ENCODE peak calls at places on chromosomes 7 and 10, in seven cellular contexts. P is NCI-H2081; Y is BE2C; U is activated CD4-positive, alpha-beta memory T cell treated with anti-CD3 and anti-CD28 coated beads, Interleukin-2, amount 10 ng/mL, durations not matched to agents 7 days and 5 days; W is NCI-H1092; E is stimulated activated CD4-positive, alpha-beta T cell treated with anti-CD3 and anti-CD28 coated beads, TNF-alpha, amount 100 ng/mL, for 4 hours; X is globus pallidus. D is an unnamed sample.
A peak's percentile ranks its signal among the peaks of the same experiment; 100 is the strongest.

GRCh38 chr7:70634610-70635068 is 497.3 kb upstream of the GALNT17 start:
- DNase-seq in E (no peak), W (no peak), P (no peak), U (no peak), Y (no peak), X (no peak), D (peak; percentile 65)

GRCh38 chr10:47240173-47240572 is 59.8 kb upstream of the GDF10 start:
- DNase-seq in U (peak; percentile 1), X (no peak), E (no peak), Y (no peak), W (no peak), P (no peak), D (no peak)

GRCh38 chr7:45689797-45690761 is 115.9 kb downstream of the ADCY1 start:
- DNase-seq in Y (no peak), E (no peak), W (no peak), X (no peak), P (no peak), U (peak; percentile 14), D (no peak)

GRCh38 chr7:568681-569035 is 49.0 kb upstream of the PDGFA start:
- DNase-seq in U (no peak), X (no peak), E (no peak), Y (no peak), P (no peak), W (no peak), D (peak; percentile 21)

GRCh38 chr10:76359001-76359400 is 927.6 kb downstream of the LRMDA start:
- DNase-seq in E (no peak), Y (no peak), P (no peak), W (no peak), U (no peak), X (no peak), D (peak; percentile 24)

GRCh38 chr10:70827358-70827757 is 11.6 kb downstream of the SGPL1 start:
- DNase-seq in Y (no peak), W (no peak), E (no peak), X (no peak), U (no peak), P (no peak), D (peak; percentile 45)

GRCh38 chr7:3117488-3118228 is 74.0 kb upstream of the CARD11 start:
- DNase-seq in U (peak; percentile 57), X (no peak), W (no peak), Y (no peak), P (no peak), E (no peak), D (no peak)

GRCh38 chr10:28730031-28730778 is 52.9 kb downstream of the BAMBI start:
- DNase-seq in Y (no peak), P (no peak), W (no peak), X (no peak), U (no peak), E (no peak), D (no peak)

GRCh38 chr10:3538850-3539531 is 246.0 kb downstream of the KLF6 start:
- DNase-seq in W (peak; percentile 15), X (no peak), P (no peak), E (no peak), Y (no peak), U (no peak), D (peak; percentile 100)

GRCh38 chr7:25951414-25952276 is 200.4 kb upstream of the NFE2L3 start:
- DNase-seq in P (no peak), X (no peak), W (peak; percentile 41), E (no peak), U (no peak), Y (no peak), D (no peak)

GRCh38 chr10:30829921-30830671 is 200.5 kb upstream of the LYZL2 start:
- DNase-seq in P (peak; percentile 58), W (no peak), Y (no peak), X (no peak), U (no peak), E (no peak), D (peak; percentile 48)

GRCh38 chr10:30671011-30671616 is 41.6 kb upstream of the LYZL2 start:
- DNase-seq in W (peak; percentile 35), E (no peak), Y (peak; percentile 30), X (peak; percentile 62), P (peak; percentile 60), U (peak; percentile 28), D (peak; percentile 85)

GRCh38 chr7:74029991-74030415 is 2.0 kb downstream of the ELN start:
- DNase-seq in W (no peak), E (no peak), U (no peak), Y (no peak), X (no peak), P (no peak), D (no peak)

GRCh38 chr10:73922007-73922863 is 11.3 kb downstream of the PLAU start:
- DNase-seq in P (no peak), U (peak; percentile 41), Y (no peak), W (no peak), E (no peak), X (no peak), D (no peak)

GRCh38 chr7:4738711-4739527 is 36.5 kb upstream of the AP5Z1 start:
- DNase-seq in W (no peak), X (no peak), Y (peak; percentile 80), P (peak; percentile 28), U (no peak), E (no peak), D (peak; percentile 91)